ENCODE peak calls at places on chromosomes 1 and 21, in four cellular contexts. Y is stomach, S is prostate gland, F is SK-N-SH. T is an unnamed sample.

GRCh38 chr1:6185635-6186382 is 5.7 kb upstream of the CHD5 start:
- DNase-seq in Y (no peak), S (no peak), F (peak; percentile 61), T (no peak)

GRCh38 chr1:80982831-80983230 is 817.9 kb upstream of the ADGRL2 start:
- DNase-seq in Y (no peak), S (no peak), F (no peak), T (no peak)

GRCh38 chr1:215279682-215280081 is 197.1 kb downstream of the KCNK2 start:
- DNase-seq in Y (no peak), S (no peak), F (no peak), T (no peak)

GRCh38 chr1:35115459-35116383 is 36.5 kb downstream of the ZMYM1 start:
- DNase-seq in Y (no peak), S (no peak), F (no peak), T (no peak)

GRCh38 chr1:168582690-168583325 is 6.4 kb downstream of the XCL1 start:
- DNase-seq in Y (no peak), S (no peak), F (no peak), T (no peak)

GRCh38 chr1:111553199-111553598 is 49.8 kb upstream of the ADORA3 start:
- DNase-seq in Y (no peak), S (no peak), F (no peak), T (no peak)

GRCh38 chr1:1960480-1961196 is 41.6 kb upstream of the TMEM52 start:
- DNase-seq in Y (no peak), S (no peak), F (no peak), T (no peak)

GRCh38 chr1:207841907-207842306 is 69.0 kb downstream of the CD34 start:
- DNase-seq in Y (no peak), S (no peak), F (no peak), T (no peak)

GRCh38 chr1:13604191-13604590 is 20.6 kb downstream of the PDPN start:
- DNase-seq in Y (no peak), S (no peak), F (no peak), T (no peak)

GRCh38 chr21:29163381-29164115 is 33.1 kb downstream of the MAP3K7CL start:
- DNase-seq in Y (no peak), S (no peak), F (no peak), T (no peak)

GRCh38 chr1:199098468-199098867 is 459.6 kb downstream of the PTPRC start:
- DNase-seq in Y (no peak), S (no peak), F (no peak), T (no peak)

GRCh38 chr1:157948547-157949152 is 44.8 kb upstream of the KIRREL1 start:
- DNase-seq in Y (no peak), S (no peak), F (no peak), T (no peak)

GRCh38 chr1:116722016-116722838 is 32.0 kb upstream of the CD2 start:
- DNase-seq in Y (no peak), S (no peak), F (no peak), T (no peak)

GRCh38 chr1:84374991-84375838 is 23.1 kb upstream of the DNASE2B start:
- DNase-seq in Y (no peak), S (no peak), F (no peak), T (no peak)

GRCh38 chr21:21165063-21165645 is 166.9 kb downstream of the NCAM2 start:
- DNase-seq in Y (no peak), S (no peak), F (peak; percentile 14), T (no peak)

GRCh38 chr21:43893536-43894205 is 28.6 kb downstream of the AGPAT3 start:
- DNase-seq in Y (peak; percentile 49), S (no peak), F (no peak), T (no peak)

GRCh38 chr1:38875811-38876210 is 2.7 kb upstream of the MYCBP start:
- DNase-seq in Y (no peak), S (no peak), F (no peak), T (no peak)

GRCh38 chr1:24964811-24965570 is 34.9 kb upstream of the RUNX3 start:
- DNase-seq in Y (peak; percentile 62), S (no peak), F (no peak), T (no peak)

GRCh38 chr1:241823925-241824324 is 24.1 kb upstream of the EXO1 start:
- DNase-seq in Y (no peak), S (no peak), F (no peak), T (no peak)

GRCh38 chr1:105485207-105485606 is 1571.3 kb upstream of the PRMT6 start:
- DNase-seq in Y (no peak), S (no peak), F (no peak), T (no peak)

GRCh38 chr1:219577331-219577730 is 35.6 kb downstream of the ZC3H11B start:
- DNase-seq in Y (no peak), S (no peak), F (no peak), T (no peak)

GRCh38 chr1:41442697-41443251 is 41.7 kb downstream of the EDN2 start:
- DNase-seq in Y (no peak), S (peak; percentile 87), F (peak; percentile 74), T (peak; percentile 61)

GRCh38 chr21:44006017-44006624 is 6.0 kb upstream of the TRAPPC10 start:
- DNase-seq in Y (no peak), S (no peak), F (no peak), T (no peak)

GRCh38 chr1:215502081-215502480 is 65.0 kb upstream of the KCTD3 start:
- DNase-seq in Y (no peak), S (no peak), F (no peak), T (no peak)

GRCh38 chr1:46605242-46605641 is 1.2 kb upstream of the MKNK1 start:
- DNase-seq in Y (no peak), S (no peak), F (no peak), T (no peak)

GRCh38 chr1:85607126-85607912 is 26.8 kb downstream of the CCN1 start:
- DNase-seq in Y (no peak), S (no peak), F (no peak), T (peak; percentile 60)

GRCh38 chr1:7648761-7649384 is 122.2 kb upstream of the VAMP3 start:
- DNase-seq in Y (peak; percentile 86), S (peak; percentile 64), F (no peak), T (no peak)

GRCh38 chr1:25649505-25650218 is 33.1 kb downstream of the MAN1C1 start:
- DNase-seq in Y (no peak), S (no peak), F (peak; percentile 8), T (no peak)

GRCh38 chr21:34311561-34312330 is 52.1 kb upstream of the KCNE2 start:
- DNase-seq in Y (no peak), S (no peak), F (no peak), T (no peak)

DNA sequence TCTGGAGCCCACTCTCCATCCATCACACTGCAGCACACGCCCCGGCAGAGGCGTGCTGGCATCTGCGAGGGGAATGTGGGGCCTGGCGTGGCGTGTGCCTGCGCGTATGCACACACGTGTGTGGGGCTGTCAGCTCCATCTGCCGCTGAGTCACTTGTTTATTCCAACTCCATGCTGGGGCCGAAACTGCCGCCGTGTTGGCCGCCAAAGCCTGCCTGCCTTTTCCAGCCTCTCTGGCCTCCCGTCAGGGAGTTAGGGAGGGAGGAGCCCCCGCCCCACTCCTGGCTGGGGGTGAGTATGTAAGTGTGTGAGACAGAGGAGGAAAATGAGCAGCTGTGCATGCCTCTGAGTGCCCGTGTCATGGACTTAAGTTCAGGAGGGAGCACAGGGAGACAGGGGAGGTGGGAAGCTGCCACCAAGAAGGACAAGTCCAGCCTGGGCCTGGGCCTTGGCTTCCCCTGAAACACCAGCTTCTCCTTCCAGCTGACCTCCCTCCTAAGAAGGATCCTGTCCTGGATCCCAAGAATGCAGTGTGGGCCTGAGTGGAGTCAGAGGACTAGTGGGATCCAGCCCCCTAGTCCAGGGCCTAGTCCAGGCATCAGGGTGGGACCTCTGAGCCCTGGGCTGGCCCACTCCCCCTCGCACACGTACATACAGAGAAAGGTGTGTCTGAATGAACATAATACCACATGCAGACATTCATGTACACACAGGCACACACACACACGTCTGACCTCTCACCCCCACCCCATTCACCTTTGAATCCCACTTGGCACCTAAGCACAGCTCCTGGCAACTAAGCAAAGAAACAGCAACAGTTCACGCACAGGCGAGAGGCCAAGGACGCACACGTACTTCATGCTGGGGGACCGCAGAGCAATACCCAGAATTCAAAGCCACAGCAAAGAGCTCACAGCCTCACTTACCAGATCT is 24.7 kb downstream of the MEF2D start:
- DNase-seq in Y (peak; percentile 66), S (peak; percentile 48), F (no peak), T (peak; percentile 60)
- TF ChIP-seq POLR2AphosphoS5 in Y (peak; percentile 75), S (peak; percentile 75), F (no peak), T (peak; percentile 57)

DNA sequence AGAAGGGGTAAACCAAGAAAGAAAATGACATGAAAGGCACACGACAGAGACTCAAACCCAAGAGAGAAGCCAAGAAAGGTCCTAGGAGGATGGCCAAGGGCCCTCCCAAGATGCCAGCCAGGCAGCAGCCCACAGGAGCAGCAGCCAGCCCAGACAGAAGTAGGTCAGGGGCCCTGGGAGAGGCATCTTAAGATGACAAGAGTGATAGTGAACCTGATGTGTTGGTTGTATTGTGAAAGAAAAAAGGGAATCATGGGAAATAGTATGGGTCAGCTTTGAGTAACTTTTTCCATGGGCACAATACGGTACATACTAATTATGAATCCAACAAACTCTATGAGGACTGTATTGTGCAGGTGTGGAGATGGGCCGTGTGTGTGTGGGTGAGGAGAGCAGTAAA is 3.3 kb downstream of the CCSAP start:
- DNase-seq in Y (no peak), S (no peak), F (no peak), T (no peak)
- H3K27ac ChIP-seq in Y (no peak overlapping the region), S (no peak overlapping the region), F (no peak overlapping the region), T (no peak overlapping the region)

GRCh38 chr1:22111620-22112019 is 31.3 kb downstream of the WNT4 start:
- DNase-seq in Y (no peak), S (no peak), F (peak; percentile 67), T (no peak)
- TF ChIP-seq POLR2AphosphoS5 in Y (no peak), S (no peak), F (peak; percentile 79), T (no peak)

GRCh38 chr21:39637197-39637970 is 24.6 kb downstream of the B3GALT5 start:
- DNase-seq in Y (no peak), S (no peak), F (no peak), T (no peak)
- H3K27ac ChIP-seq in Y (peak overlapping the region; percentile 6), S (no peak overlapping the region), F (no peak overlapping the region), T (no peak overlapping the region)

DNA sequence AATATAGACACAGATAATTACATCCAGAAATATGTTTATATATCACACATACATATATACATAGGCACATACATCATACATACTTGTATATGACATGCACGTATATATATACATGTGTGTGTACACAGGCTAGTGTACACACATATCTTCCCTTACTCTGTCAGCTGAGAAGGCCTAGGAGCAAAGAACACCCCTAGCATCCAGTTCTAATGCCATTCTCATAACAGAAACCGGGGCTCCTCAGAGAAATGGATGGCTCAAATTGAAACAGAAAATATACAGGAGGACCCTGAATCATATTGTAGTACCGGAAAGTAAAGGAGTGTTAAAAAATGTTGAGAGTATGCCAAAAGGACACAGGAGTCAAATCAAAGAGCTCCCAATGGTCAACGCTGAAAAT is 19.7 kb upstream of the HYI start:
- DNase-seq in Y (no peak), S (no peak), F (no peak), T (no peak)
- TF ChIP-seq POLR2AphosphoS5 in Y (no peak), S (no peak), F (no peak), T (no peak)

DNA sequence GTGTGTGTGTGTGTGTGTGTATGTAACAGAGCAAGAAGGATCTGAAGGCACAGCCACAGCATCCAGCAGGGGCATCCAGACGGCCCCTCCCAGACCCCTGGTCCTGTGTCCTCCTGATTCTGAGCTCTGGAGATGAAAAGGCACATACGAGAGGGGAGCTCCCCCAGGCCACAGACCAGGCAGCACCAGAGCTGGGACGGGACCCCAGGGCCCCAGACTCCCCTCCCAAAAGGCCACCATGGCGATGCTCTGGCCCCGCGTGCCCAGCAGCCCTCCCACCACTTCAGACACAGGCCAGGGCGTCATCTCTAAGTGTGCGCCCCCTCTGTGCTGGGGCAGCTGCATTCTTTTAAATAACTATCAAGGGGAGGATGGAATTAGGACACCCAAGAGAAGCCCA is 245.8 kb downstream of the MATN1 start:
- DNase-seq in Y (peak; percentile 21), S (no peak), F (no peak), T (no peak)
- H3K27ac ChIP-seq in Y (no peak overlapping the region), S (no peak overlapping the region), F (no peak overlapping the region), T (no peak overlapping the region)